ENCODE peak calls at places on chromosomes 16 and 17, in four cellular contexts. Y is colonic mucosa, I is SK-N-SH, Z is tibial nerve. W is an unnamed sample.

GRCh38 chr16:87369796-87370719 is 13.5 kb downstream of the FBXO31 start:
- DNase-seq in Y (no peak), I (peak), Z (no peak), W (no peak)

GRCh38 chr17:82864721-82865240 is 25.0 kb upstream of the ZNF750 start:
- DNase-seq in Y (no peak), I (no peak), Z (no peak), W (no peak)

GRCh38 chr16:82715833-82716232 is 89.1 kb downstream of the CDH13 start:
- DNase-seq in Y (no peak), I (no peak), Z (no peak), W (no peak)

GRCh38 chr16:18846416-18846815 is 45.1 kb upstream of the ARL6IP1 start:
- DNase-seq in Y (no peak), I (no peak), Z (no peak), W (no peak)

GRCh38 chr16:66189951-66190350 is 176.5 kb upstream of the CDH5 start:
- DNase-seq in Y (no peak), I (no peak), Z (no peak), W (no peak)

GRCh38 chr17:15354256-15354655 is 12.9 kb upstream of the TEKT3 start:
- DNase-seq in Y (no peak), I (no peak), Z (no peak), W (no peak)

GRCh38 chr17:34750004-34750403 is 170.6 kb downstream of the TMEM132E start:
- DNase-seq in Y (no peak), I (no peak), Z (no peak), W (no peak)

GRCh38 chr17:48791128-48792032 is 25.6 kb downstream of the TTLL6 start:
- DNase-seq in Y (peak), I (peak), Z (peak), W (peak)

GRCh38 chr16:9534759-9535158 is 443.3 kb downstream of the HAPSTR1 start:
- DNase-seq in Y (no peak), I (no peak), Z (no peak), W (no peak)

GRCh38 chr17:29565643-29566472 is 979 bp downstream of the ABHD15 start:
- DNase-seq in Y (peak), I (peak), Z (no peak), W (peak)

GRCh38 chr16:4501071-4501478 is 24.9 kb downstream of the HMOX2 start:
- DNase-seq in Y (no peak), I (no peak), Z (no peak), W (no peak)

GRCh38 chr16:77974883-77975282 is 47.5 kb upstream of the CLEC3A start:
- DNase-seq in Y (no peak), I (no peak), Z (no peak), W (no peak)

GRCh38 chr16:17470002-17470870 is 524 bp downstream of the XYLT1 start:
- DNase-seq in Y (peak), I (peak), Z (no peak), W (no peak)

GRCh38 chr17:36008998-36009665 is 7.8 kb upstream of the CCL15 start:
- DNase-seq in Y (peak), I (peak), Z (no peak), W (no peak)

GRCh38 chr17:50865060-50865867 is 890 bp downstream of the TOB1 start:
- DNase-seq in Y (peak), I (peak), Z (peak), W (no peak)

GRCh38 chr17:60545465-60546191 is 19.6 kb upstream of the APPBP2 start:
- DNase-seq in Y (no peak), I (no peak), Z (no peak), W (no peak)

GRCh38 chr17:17696075-17696474 is 14.8 kb downstream of the RAI1 start:
- DNase-seq in Y (no peak), I (no peak), Z (no peak), W (no peak)

GRCh38 chr17:74104921-74105320 is 98.6 kb upstream of the RPL38 start:
- DNase-seq in Y (no peak), I (no peak), Z (no peak), W (no peak)

GRCh38 chr17:8221663-8222379 is 11.4 kb upstream of the AURKB start:
- DNase-seq in Y (peak), I (peak), Z (peak), W (peak)

GRCh38 chr17:46056800-46057304 is 57.8 kb downstream of the STH start:
- DNase-seq in Y (no peak), I (no peak), Z (no peak), W (no peak)

GRCh38 chr16:24984903-24985675 is 30.1 kb downstream of the ARHGAP17 start:
- DNase-seq in Y (no peak), I (no peak), Z (no peak), W (no peak)

GRCh38 chr16:64952177-64952576 is 169.7 kb downstream of the CDH11 start:
- DNase-seq in Y (no peak), I (no peak), Z (no peak), W (no peak)

GRCh38 chr17:65057520-65058075 is 1.1 kb upstream of the GNA13 start:
- DNase-seq in Y (peak), I (no peak), Z (peak), W (no peak)

GRCh38 chr17:65058615-65059014 is 2.1 kb upstream of the GNA13 start:
- DNase-seq in Y (no peak), I (no peak), Z (no peak), W (no peak)

GRCh38 chr17:65060855-65061254 is 4.3 kb upstream of the GNA13 start:
- DNase-seq in Y (no peak), I (no peak), Z (no peak), W (no peak)

GRCh38 chr17:65055708-65056638 is 567 bp downstream of the GNA13 start:
- DNase-seq in Y (peak), I (peak), Z (peak), W (peak)

DNA sequence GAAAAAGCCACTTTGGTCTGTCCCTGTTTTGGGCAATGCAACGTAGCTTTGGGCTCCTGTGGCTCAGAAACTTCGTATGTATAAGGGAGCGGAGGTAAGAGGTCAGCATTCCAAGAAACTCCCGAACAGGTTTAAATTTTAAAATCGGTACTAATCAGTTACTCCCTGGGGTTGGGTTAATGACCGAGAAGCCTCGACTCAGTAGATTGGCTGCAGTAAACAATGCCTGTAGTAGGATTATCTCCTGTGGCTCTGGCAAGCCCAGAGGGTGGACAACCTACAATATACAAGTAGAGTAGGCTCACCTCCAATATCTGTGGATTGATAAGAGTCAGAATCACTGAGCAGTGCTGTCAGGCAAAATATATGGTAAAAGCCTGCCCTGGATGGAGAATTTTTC is 1.6 kb upstream of the GNA13 start:
- DNase-seq in Y (no peak), I (no peak), Z (no peak), W (no peak)
- TF ChIP-seq CTCF in Y (no peak), I (no peak), Z (no peak), W (no peak)

GRCh38 chr17:28371245-28372202 is at the start of gene SARM1:
- DNase-seq in Y (peak), I (peak), Z (peak), W (peak)

GRCh38 chr17:28368915-28369683 is 1.0 kb downstream of the VTN start:
- DNase-seq in Y (no peak), I (no peak), Z (no peak), W (no peak)

GRCh38 chr17:28370744-28371103 is 617 bp upstream of the VTN start:
- DNase-seq in Y (no peak), I (no peak), Z (no peak), W (no peak)

GRCh38 chr17:28369684-28370034 is 448 bp downstream of the VTN start:
- DNase-seq in Y (no peak), I (no peak), Z (no peak), W (no peak)

DNA sequence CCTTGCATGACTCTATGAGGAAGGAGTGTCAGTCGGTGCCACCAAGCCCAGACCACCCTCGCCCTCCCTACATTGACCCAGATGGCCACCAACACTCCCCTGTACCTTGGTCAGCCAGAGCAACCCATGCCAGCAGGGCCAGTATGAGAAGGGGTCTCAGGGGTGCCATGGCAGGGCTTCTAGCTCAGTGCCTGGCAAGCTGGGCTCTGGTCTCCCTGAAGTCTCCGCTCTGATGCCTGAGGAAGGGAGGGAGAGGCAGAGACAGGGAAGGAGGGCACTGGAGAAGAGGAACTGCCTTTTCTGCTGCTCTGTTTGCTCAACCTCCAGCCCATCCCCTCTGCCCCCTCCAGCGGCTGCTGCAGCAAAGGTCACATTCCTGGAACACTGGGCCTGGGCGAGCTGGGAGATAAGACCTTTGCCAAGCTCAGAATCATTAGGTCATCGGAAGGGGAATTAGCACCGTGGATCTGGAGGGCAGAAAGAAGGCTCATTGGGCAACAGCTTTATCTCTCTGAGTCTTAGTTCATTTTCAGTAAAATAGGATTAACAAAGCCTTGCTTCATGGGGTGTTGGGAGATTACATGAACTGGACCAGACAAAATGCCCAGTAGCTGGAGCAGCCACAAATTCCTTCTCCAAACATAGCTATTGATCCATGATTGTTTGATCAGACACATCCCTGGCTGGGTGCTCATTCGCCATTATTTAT is at the start of gene VTN:
- DNase-seq in Y (no peak), I (peak), Z (no peak), W (no peak)
- H3K27ac ChIP-seq in Y (peak), I (peak), Z (peak), W (peak)

DNA sequence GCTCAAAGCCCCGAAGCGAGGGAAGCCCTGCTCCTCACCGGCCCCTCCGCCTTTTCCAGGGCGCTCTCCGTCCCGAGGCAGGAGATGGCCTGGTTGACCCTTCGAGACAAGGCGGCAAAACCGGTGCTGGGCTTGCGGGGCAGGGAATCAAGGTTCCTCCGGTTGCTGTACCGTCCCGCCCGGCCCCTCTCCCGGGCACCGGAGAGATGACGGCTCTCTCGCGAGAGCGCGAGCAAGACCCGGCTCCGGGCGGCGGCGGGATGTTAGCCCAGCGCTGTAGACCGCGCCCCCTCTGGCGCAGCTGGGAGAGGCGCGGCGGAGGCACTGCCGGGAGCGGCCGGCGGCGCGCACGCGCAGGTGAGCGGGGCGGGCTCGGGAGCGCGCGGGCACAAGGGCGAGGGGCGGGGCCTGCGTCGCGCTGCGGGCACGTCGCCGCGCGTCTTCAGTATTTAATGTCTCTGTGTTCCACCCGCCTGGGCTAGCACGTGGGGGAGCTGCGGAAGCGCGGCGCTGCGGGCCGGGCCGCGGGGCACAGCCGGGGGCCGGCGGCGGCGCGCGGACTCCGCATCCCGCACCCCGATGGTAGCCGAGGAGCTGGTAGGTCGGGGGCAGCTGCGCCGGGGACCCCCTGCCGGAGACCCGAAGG is at the start of gene AKAP1:
- DNase-seq in Y (peak), I (peak), Z (peak), W (peak)
- TF ChIP-seq CTCF in Y (no peak), I (no peak), Z (peak), W (peak)

GRCh38 chr16:27404163-27404823 is 2.3 kb downstream of the IL21R start:
- DNase-seq in Y (no peak), I (no peak), Z (no peak), W (no peak)
- H3K27ac ChIP-seq in Y (no peak), I (no peak), Z (no peak), W (no peak)

GRCh38 chr17:80425835-80426426 is 11.0 kb downstream of the ENDOV start:
- DNase-seq in Y (no peak), I (peak), Z (no peak), W (no peak)

GRCh38 chr17:80426671-80427326 is 11.8 kb downstream of the ENDOV start:
- DNase-seq in Y (peak), I (peak), Z (peak), W (peak)

GRCh38 chr17:80424261-80424660 is 9.3 kb downstream of the ENDOV start:
- DNase-seq in Y (no peak), I (peak), Z (no peak), W (no peak)

GRCh38 chr17:80423536-80424225 is 8.7 kb downstream of the ENDOV start:
- DNase-seq in Y (no peak), I (peak), Z (no peak), W (no peak)

DNA sequence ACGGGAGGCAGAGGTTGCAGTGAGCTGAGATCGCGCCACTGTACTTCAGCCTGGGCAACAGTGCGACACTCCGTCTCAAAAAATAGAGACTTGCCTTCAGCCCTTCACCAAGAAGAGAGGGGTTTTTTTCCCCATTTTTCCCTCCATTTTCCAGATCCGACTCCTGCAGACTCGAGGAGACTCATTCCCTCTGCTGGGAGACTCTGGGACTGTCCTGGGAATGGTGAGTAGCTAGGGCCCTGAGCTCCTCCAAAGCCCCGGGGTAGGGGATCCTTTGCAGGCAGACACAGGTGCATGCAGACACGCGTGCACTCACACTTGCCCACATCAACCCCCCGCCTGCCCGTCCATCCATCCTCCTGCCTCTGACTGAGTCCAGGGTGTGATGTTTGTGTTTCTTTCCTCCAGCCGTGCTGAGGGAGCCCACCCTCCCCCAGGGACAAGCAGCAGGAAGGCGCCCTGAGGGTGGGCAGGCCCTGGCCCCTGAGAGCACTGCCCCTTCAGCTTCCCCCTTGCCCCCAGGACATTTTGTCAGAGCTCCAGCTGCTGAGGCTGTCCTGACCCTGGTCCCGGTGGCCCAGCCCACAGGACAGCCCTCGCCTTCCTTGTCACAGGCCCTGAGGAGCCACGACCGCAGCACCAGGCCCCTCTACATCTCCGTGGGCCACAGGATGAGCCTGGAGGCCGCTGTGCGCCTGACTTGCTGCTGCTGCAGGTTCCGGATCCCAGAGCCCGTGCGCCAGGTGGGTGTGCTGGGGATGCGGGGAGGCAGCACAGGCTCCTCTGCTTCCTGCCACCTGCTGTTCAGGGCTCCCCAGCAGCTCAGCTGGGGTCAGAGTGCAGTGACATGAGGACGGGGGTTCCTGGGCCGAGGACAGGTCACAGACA is 10.2 kb downstream of the ENDOV start:
- DNase-seq in Y (no peak), I (peak), Z (no peak), W (no peak)
- TF ChIP-seq CTCF in Y (no peak), I (no peak), Z (no peak), W (no peak)

DNA sequence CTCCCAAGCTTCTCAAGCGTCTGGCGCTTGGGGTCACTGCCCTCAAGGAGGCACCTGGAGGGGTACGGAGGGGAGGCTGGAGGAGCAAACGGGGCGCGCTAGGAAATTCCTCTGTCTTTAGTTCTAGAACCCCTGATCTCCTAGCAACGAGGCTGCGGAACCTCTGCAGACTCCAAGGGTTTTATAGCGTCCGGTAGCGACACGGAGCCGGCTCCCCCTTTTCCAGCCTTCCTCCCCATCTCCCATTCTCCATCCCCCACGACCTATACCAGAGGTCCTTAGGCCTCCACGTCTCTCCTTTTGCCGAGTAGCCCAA is 601 bp upstream of the CDIPT start:
- DNase-seq in Y (no peak), I (no peak), Z (no peak), W (no peak)
- H3K27ac ChIP-seq in Y (peak), I (no peak), Z (peak), W (no peak)

GRCh38 chr17:77374170-77374936 is 233.6 kb downstream of the SEC14L1 start:
- DNase-seq in Y (peak), I (peak), Z (peak), W (no peak)
- TF ChIP-seq CTCF in Y (no peak), I (peak), Z (peak), W (no peak)

GRCh38 chr17:40562841-40563370 is 2.4 kb downstream of the CCR7 start:
- DNase-seq in Y (no peak), I (no peak), Z (no peak), W (no peak)

GRCh38 chr17:40559954-40560591 is 5.2 kb downstream of the CCR7 start:
- DNase-seq in Y (peak), I (peak), Z (peak), W (peak)

GRCh38 chr17:40560592-40561293 is 4.5 kb downstream of the CCR7 start:
- DNase-seq in Y (peak), I (no peak), Z (no peak), W (no peak)

GRCh38 chr17:40561871-40562611 is 3.2 kb downstream of the CCR7 start:
- DNase-seq in Y (no peak), I (no peak), Z (no peak), W (no peak)

DNA sequence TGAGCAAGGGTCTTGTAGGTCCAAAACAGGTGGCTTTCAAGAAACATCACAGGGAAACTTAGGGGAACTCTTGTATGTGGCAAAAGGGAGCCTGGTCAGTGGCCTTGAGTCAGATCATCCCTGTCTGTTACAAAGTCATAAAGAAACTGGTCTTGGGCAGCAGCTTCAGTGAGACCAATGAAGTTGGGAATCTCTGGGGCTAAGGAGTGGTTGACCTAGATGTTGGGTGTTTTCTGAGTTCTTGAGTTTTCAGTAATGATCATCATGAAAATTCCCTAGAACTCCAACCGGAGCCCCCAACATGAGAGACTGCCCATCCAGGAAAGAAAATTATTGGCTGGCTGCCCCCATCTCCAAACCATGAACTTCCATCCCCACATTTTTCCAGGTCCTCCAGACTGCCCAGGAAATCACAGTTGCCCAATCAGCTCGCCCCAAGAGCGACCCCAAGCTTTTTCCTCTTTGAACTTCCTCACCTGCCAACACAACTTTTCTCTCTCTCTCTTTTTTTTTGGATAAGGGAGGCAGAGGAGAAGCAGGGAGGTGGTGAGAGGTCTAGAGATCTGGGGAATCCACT is 3.9 kb downstream of the CCR7 start:
- DNase-seq in Y (no peak), I (no peak), Z (no peak), W (no peak)
- H3K27ac ChIP-seq in Y (no peak), I (no peak), Z (peak), W (no peak)

DNA sequence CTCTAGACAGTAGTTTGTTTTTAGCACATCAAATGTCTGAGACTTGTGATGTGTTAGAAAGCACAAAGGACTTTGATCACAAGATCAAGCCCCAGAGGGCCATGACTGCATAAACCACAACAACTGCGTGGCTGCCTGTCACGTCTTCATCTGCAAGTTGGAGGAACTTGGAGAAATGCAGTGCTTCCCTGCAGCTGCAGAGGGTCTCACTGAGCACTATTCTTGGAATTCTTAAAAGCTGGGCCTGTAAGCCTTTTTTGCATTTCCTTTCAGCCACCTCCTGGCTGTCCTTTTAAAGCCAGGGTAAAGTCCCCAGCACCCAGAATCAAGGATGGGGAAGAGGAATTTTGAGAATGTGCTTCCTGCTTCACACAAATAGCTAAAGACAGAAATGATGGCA is 431.3 kb downstream of the MAF start:
- DNase-seq in Y (no peak), I (no peak), Z (no peak), W (no peak)
- TF ChIP-seq CTCF in Y (no peak), I (no peak), Z (no peak), W (no peak)